ENCODE peak calls at places on chromosome 21, in four cellular contexts. C is K562, B is GM12878, P is H1. Y is an unnamed sample.

GRCh38 chr21:44285547-44285992 is at the start of gene AIRE:
- DNase-seq in C (no peak), B (no peak), P (no peak), Y (no peak)

GRCh38 chr21:31397939-31398338 is 53.9 kb upstream of the TIAM1 start:
- DNase-seq in C (no peak), B (no peak), P (no peak), Y (no peak)

GRCh38 chr21:45293214-45293725 is 5.6 kb upstream of the POFUT2 start:
- DNase-seq in C (no peak), B (no peak), P (no peak), Y (no peak)

GRCh38 chr21:19713324-19713723 is 1284.9 kb upstream of the NCAM2 start:
- DNase-seq in C (no peak), B (no peak), P (no peak), Y (no peak)

GRCh38 chr21:44619886-44620285 is 7.0 kb upstream of the KRTAP10-9 start:
- DNase-seq in C (no peak), B (no peak), P (no peak), Y (no peak)

GRCh38 chr21:41429925-41430491 is 4.0 kb downstream of the MX1 start:
- DNase-seq in C (no peak), B (no peak), P (no peak), Y (no peak)

GRCh38 chr21:41945982-41946381 is 7.8 kb downstream of the C2CD2 start:
- DNase-seq in C (no peak), B (no peak), P (no peak), Y (no peak)

GRCh38 chr21:42120904-42121535 is 49.9 kb downstream of the UMODL1 start:
- DNase-seq in C (no peak), B (no peak), P (no peak), Y (no peak)

GRCh38 chr21:36551731-36552457 is 72.0 kb upstream of the CLDN14 start:
- DNase-seq in C (no peak), B (no peak), P (no peak), Y (no peak)

GRCh38 chr21:26946744-26947446 is 20.0 kb downstream of the ADAMTS5 start:
- DNase-seq in C (no peak), B (no peak), P (no peak), Y (no peak)

GRCh38 chr21:40516336-40516735 is 330.6 kb downstream of the DSCAM start:
- DNase-seq in C (no peak), B (no peak), P (no peak), Y (no peak)

GRCh38 chr21:41570791-41571355 is 62.9 kb upstream of the TMPRSS2 start:
- DNase-seq in C (no peak), B (peak), P (no peak), Y (no peak)

GRCh38 chr21:31283025-31283424 is 61.0 kb downstream of the TIAM1 start:
- DNase-seq in C (no peak), B (no peak), P (no peak), Y (no peak)

GRCh38 chr21:43917515-43918384 is 52.7 kb downstream of the AGPAT3 start:
- DNase-seq in C (peak), B (peak), P (no peak), Y (peak)

GRCh38 chr21:18384771-18385170 is 18.8 kb downstream of the TMPRSS15 start:
- DNase-seq in C (peak), B (no peak), P (no peak), Y (no peak)

GRCh38 chr21:20639026-20639425 is 359.2 kb upstream of the NCAM2 start:
- DNase-seq in C (no peak), B (no peak), P (no peak), Y (no peak)

GRCh38 chr21:22345624-22346023 is 1347.4 kb downstream of the NCAM2 start:
- DNase-seq in C (no peak), B (no peak), P (no peak), Y (no peak)

GRCh38 chr21:28066051-28066450 is 926.6 kb downstream of the LTN1 start:
- DNase-seq in C (no peak), B (no peak), P (no peak), Y (no peak)

GRCh38 chr21:17348357-17348756 is 164.5 kb upstream of the CXADR start:
- DNase-seq in C (no peak), B (no peak), P (no peak), Y (peak)

GRCh38 chr21:45386728-45387371 is 18.1 kb upstream of the COL18A1 start:
- DNase-seq in C (peak), B (no peak), P (no peak), Y (no peak)

GRCh38 chr21:37916795-37917142 is 512 bp upstream of the KCNJ6 start:
- DNase-seq in C (peak), B (no peak), P (no peak), Y (peak)

GRCh38 chr21:43331962-43332458 is 94.9 kb downstream of the SIK1 start:
- DNase-seq in C (no peak), B (no peak), P (no peak), Y (no peak)

GRCh38 chr21:18451679-18452078 is 48.1 kb upstream of the TMPRSS15 start:
- DNase-seq in C (no peak), B (no peak), P (no peak), Y (no peak)

GRCh38 chr21:44377922-44378645 is 24.7 kb downstream of the TRPM2 start:
- DNase-seq in C (no peak), B (no peak), P (no peak), Y (no peak)

GRCh38 chr21:25733859-25734653 is 648 bp downstream of the ATP5PF start:
- DNase-seq in C (peak), B (no peak), P (no peak), Y (peak)
- TF ChIP-seq HDAC6 in C (no peak), B (no peak), P (no peak), Y (no peak)

GRCh38 chr21:14684071-14684470 is 138.0 kb upstream of the SAMSN1 start:
- DNase-seq in C (no peak), B (peak), P (no peak), Y (no peak)

GRCh38 chr21:14688412-14688811 is 142.3 kb upstream of the SAMSN1 start:
- DNase-seq in C (no peak), B (peak), P (no peak), Y (no peak)

GRCh38 chr21:14685568-14685967 is 139.5 kb upstream of the SAMSN1 start:
- DNase-seq in C (no peak), B (peak), P (no peak), Y (no peak)

GRCh38 chr21:14686466-14687276 is 140.6 kb upstream of the SAMSN1 start:
- DNase-seq in C (no peak), B (peak), P (no peak), Y (no peak)

GRCh38 chr21:14687277-14687642 is 141.1 kb upstream of the SAMSN1 start:
- DNase-seq in C (no peak), B (peak), P (no peak), Y (no peak)
- TF ChIP-seq HDAC6 in C (no peak), B (no peak), P (no peak), Y (no peak)

DNA sequence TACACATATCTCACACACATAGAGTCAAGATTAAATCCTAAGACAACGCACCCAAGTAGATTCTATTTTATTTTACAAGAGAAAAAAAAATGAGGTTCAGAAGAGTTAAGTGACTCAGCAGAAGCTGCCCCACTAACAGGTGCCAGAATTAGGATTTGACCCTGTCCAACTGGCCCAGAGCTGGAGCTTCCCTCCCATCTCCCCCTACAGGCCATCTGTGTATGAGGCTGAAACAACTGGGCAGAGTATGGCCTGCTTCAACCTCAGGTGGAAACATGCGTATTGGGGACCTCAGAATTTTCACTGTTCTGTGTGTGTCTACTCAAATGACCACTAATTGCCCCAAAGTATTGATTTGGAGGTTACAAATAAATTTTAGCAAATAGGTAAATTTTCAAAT is 29.9 kb downstream of the PSMG1 start:
- DNase-seq in C (peak), B (no peak), P (no peak), Y (no peak)
- TF ChIP-seq HDAC6 in C (no peak), B (no peak), P (no peak), Y (no peak)

DNA sequence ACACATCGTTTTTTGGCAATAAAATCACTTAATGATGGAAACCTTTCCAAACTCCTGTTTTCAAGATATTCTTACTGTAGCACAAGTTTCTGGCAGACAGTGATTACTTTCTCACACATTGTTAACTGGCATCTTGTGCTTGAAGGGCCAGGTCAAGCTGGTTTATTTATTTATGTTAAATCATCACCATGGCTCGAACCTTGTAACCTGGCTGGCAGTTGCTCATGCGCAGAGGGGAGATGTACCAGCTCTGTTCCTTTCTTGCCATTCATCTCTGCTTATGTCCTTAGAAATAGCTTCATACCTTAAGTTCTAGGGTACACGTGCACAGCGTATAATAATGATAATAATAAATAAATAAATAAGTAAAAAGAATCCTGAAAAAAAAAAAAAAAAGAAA is 10.3 kb upstream of the RCAN1 start:
- DNase-seq in C (no peak), B (no peak), P (no peak), Y (no peak)
- TF ChIP-seq HDAC6 in C (no peak), B (no peak), P (no peak), Y (no peak)

DNA sequence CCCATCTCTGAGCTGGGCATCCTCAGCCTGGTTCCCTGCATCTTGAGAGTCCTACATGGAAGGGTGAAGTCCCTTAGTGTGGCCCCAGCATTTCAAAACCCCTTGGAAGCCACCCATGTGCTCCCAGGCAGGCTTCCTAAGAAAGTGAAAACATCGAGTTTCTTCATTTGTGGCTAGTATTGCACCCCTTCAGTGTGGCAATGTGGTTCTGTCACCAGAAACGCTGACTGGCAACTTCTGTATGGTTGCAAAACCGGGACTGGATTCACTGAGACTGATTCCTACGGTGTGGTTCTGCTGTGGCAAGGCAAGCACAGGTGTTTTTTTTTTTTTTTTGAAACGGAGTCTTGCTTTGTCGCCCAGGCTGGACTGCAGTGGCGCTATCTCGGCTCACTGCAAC is 9.0 kb upstream of the IFNGR2 start:
- DNase-seq in C (no peak), B (no peak), P (no peak), Y (no peak)
- TF ChIP-seq HDAC6 in C (no peak), B (no peak), P (no peak), Y (no peak)

GRCh38 chr21:33587792-33588484 is 546 bp downstream of the DONSON start:
- DNase-seq in C (peak), B (no peak), P (no peak), Y (no peak)
- TF ChIP-seq HDAC6 in C (no peak), B (no peak), P (no peak), Y (no peak)